ENCODE peak calls at places on chromosomes 6 and 20, in seven cellular contexts. Q, C, B, R, O, Z and J are unnamed samples.

GRCh38 chr6:46440133-46440532 is 51.1 kb downstream of the RCAN2 start:
- DNase-seq in Q (no peak), C (peak; percentile 56), B (no peak), R (no peak), O (no peak), Z (no peak), J (no peak)

GRCh38 chr6:35296931-35297330 is 687 bp upstream of the DEF6 start:
- DNase-seq in Q (no peak), C (no peak), B (no peak), R (no peak), O (no peak), Z (no peak), J (no peak)

GRCh38 chr20:36360429-36360828 is 54.3 kb downstream of the DLGAP4 start:
- DNase-seq in Q (no peak), C (no peak), B (no peak), R (no peak), O (no peak), Z (no peak), J (no peak)

GRCh38 chr6:1136415-1136774 is 175.5 kb upstream of the FOXQ1 start:
- DNase-seq in Q (no peak), C (peak; percentile 88), B (no peak), R (no peak), O (peak; percentile 81), Z (peak; percentile 22), J (no peak)

GRCh38 chr20:31684153-31685003 is 38.3 kb downstream of the BCL2L1 start:
- DNase-seq in Q (no peak), C (no peak), B (no peak), R (no peak), O (no peak), Z (no peak), J (peak; percentile 26)

GRCh38 chr20:36975085-36975829 is 23.7 kb upstream of the SAMHD1 start:
- DNase-seq in Q (no peak), C (no peak), B (no peak), R (no peak), O (no peak), Z (no peak), J (peak; percentile 75)

GRCh38 chr6:37460805-37461204 is 27.8 kb downstream of the CMTR1 start:
- DNase-seq in Q (no peak), C (no peak), B (no peak), R (no peak), O (no peak), Z (no peak), J (no peak)

GRCh38 chr20:39480644-39481043 is 518.5 kb downstream of the DHX35 start:
- DNase-seq in Q (no peak), C (no peak), B (no peak), R (no peak), O (no peak), Z (no peak), J (no peak)

GRCh38 chr6:53361549-53362031 is 12.8 kb upstream of the ELOVL5 start:
- DNase-seq in Q (no peak), C (no peak), B (peak; percentile 93), R (no peak), O (peak; percentile 77), Z (peak; percentile 85), J (peak; percentile 39)

GRCh38 chr6:119541132-119541905 is 191.8 kb upstream of the MAN1A1 start:
- DNase-seq in Q (no peak), C (peak; percentile 100), B (no peak), R (no peak), O (peak; percentile 86), Z (no peak), J (no peak)

GRCh38 chr20:3071610-3072529 is at the start of gene OXT:
- DNase-seq in Q (peak; percentile 80), C (no peak), B (peak; percentile 65), R (no peak), O (no peak), Z (no peak), J (peak; percentile 58)

GRCh38 chr6:705047-705446 is 12.1 kb upstream of the EXOC2 start:
- DNase-seq in Q (no peak), C (no peak), B (no peak), R (no peak), O (no peak), Z (no peak), J (no peak)

GRCh38 chr6:40714576-40715500 is 127.7 kb upstream of the LRFN2 start:
- DNase-seq in Q (no peak), C (no peak), B (no peak), R (no peak), O (no peak), Z (no peak), J (no peak)

GRCh38 chr20:14696937-14697336 is 359.5 kb upstream of the FLRT3 start:
- DNase-seq in Q (no peak), C (no peak), B (no peak), R (no peak), O (no peak), Z (no peak), J (no peak)

GRCh38 chr6:80335061-80335660 is 228.7 kb downstream of the BCKDHB start:
- DNase-seq in Q (no peak), C (peak; percentile 34), B (no peak), R (no peak), O (no peak), Z (no peak), J (no peak)

GRCh38 chr20:37741560-37741959 is 47.7 kb downstream of the CTNNBL1 start:
- DNase-seq in Q (no peak), C (peak; percentile 42), B (no peak), R (no peak), O (no peak), Z (no peak), J (no peak)

GRCh38 chr6:89217308-89217999 is at the start of gene GABRR1:
- DNase-seq in Q (no peak), C (no peak), B (no peak), R (no peak), O (no peak), Z (no peak), J (no peak)

GRCh38 chr6:142867355-142867801 is 77.6 kb downstream of the HIVEP2 start:
- DNase-seq in Q (no peak), C (peak; percentile 64), B (no peak), R (no peak), O (no peak), Z (no peak), J (no peak)

GRCh38 chr6:40877362-40877761 is 161.7 kb downstream of the UNC5CL start:
- DNase-seq in Q (no peak), C (no peak), B (no peak), R (no peak), O (peak; percentile 65), Z (no peak), J (no peak)

GRCh38 chr6:111805511-111806181 is 67.6 kb downstream of the FYN start:
- DNase-seq in Q (no peak), C (peak; percentile 75), B (no peak), R (no peak), O (peak; percentile 36), Z (no peak), J (no peak)

GRCh38 chr6:159842035-159842434 is 42.0 kb downstream of the PNLDC1 start:
- DNase-seq in Q (no peak), C (no peak), B (no peak), R (no peak), O (no peak), Z (no peak), J (no peak)
- TF ChIP-seq CTCF in Q (no peak), C (peak; percentile 50), B (peak; percentile 13), R (peak; percentile 31), O (peak; percentile 27), Z (no peak), J (no peak)

DNA sequence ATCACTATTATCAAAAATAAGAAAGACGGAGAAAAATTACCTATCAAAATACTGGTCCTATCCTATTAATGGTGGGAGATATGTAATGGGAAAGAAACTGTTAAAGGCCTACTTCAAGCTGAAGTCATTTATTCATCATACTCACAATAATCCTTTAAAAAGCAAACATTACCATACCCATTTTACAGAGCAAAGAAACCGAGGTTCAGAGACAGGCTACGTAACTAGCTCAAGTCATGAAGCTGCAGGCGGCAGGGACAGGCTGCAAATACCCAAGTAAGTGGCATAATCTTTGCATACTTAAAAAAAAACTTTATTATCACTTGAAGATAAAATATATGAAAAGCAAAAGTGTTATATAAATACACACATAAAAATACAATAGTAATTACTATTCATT is 2.6 kb downstream of the RALGAPA2 start:
- DNase-seq in Q (no peak), C (no peak), B (no peak), R (no peak), O (no peak), Z (no peak), J (no peak)
- H3K4me3 ChIP-seq in Q (no peak overlapping the region), C (no peak overlapping the region), B (peak overlapping the region; percentile 89), R (no peak overlapping the region), O (no peak overlapping the region), Z (no peak overlapping the region), J (peak overlapping the region; percentile 86)

GRCh38 chr6:150189176-150189575 is 46.3 kb downstream of the PPP1R14C start:
- DNase-seq in Q (no peak), C (no peak), B (no peak), R (no peak), O (no peak), Z (no peak), J (no peak)
- TF ChIP-seq CTCF in Q (no peak), C (no peak), B (no peak), R (no peak), O (no peak), Z (no peak), J (no peak)

GRCh38 chr6:26273673-26274595 is 91.1 kb upstream of the BTN3A2 start:
- DNase-seq in Q (no peak), C (peak; percentile 52), B (no peak), R (no peak), O (no peak), Z (no peak), J (no peak)
- H3K4me3 ChIP-seq in Q (peak overlapping the region; percentile 37), C (peak overlapping the region; percentile 63), B (peak overlapping the region; percentile 51), R (peak overlapping the region; percentile 47), O (peak overlapping the region; percentile 47), Z (peak overlapping the region; percentile 49), J (peak overlapping the region; percentile 45)